ENCODE peak calls at places on chromosomes 1 and 21, in five cellular contexts. P is left ventricle myocardium inferior, X is endothelial cell, I is astrocyte, Q is esophagus muscularis mucosa. H is an unnamed sample.

GRCh38 chr1:178266619-178267066 is 172.7 kb downstream of the RASAL2 start:
- DNase-seq in P (no peak), X (no peak), I (no peak), Q (no peak), H (no peak)

GRCh38 chr1:67407498-67407897 is 22.7 kb downstream of the SERBP1 start:
- DNase-seq in P (no peak), X (no peak), I (no peak), Q (no peak), H (no peak)

GRCh38 chr1:23865543-23865930 is 2.6 kb downstream of the FUCA1 start:
- DNase-seq in P (no peak), X (no peak), I (peak), Q (no peak), H (peak)

GRCh38 chr1:217484881-217485280 is 146.0 kb downstream of the GPATCH2 start:
- DNase-seq in P (no peak), X (no peak), I (no peak), Q (no peak), H (no peak)

GRCh38 chr1:16443975-16444745 is 3.6 kb downstream of the NECAP2 start:
- DNase-seq in P (no peak), X (no peak), I (no peak), Q (no peak), H (no peak)

GRCh38 chr21:44737706-44738354 is 26.5 kb upstream of the TSPEAR start:
- DNase-seq in P (no peak), X (no peak), I (peak), Q (no peak), H (no peak)

GRCh38 chr1:95096218-95096841 is 20.8 kb upstream of the TLCD4 start:
- DNase-seq in P (no peak), X (no peak), I (no peak), Q (no peak), H (peak)

GRCh38 chr1:46547481-46548383 is 3.7 kb downstream of the KNCN start:
- DNase-seq in P (no peak), X (no peak), I (peak), Q (no peak), H (peak)

GRCh38 chr1:1471389-1472045 is at the start of gene ATAD3B:
- DNase-seq in P (peak), X (peak), I (peak), Q (peak), H (peak)
- TF ChIP-seq CTCF in P (no peak), X (no peak), I (no peak), Q (peak), H (no peak)

DNA sequence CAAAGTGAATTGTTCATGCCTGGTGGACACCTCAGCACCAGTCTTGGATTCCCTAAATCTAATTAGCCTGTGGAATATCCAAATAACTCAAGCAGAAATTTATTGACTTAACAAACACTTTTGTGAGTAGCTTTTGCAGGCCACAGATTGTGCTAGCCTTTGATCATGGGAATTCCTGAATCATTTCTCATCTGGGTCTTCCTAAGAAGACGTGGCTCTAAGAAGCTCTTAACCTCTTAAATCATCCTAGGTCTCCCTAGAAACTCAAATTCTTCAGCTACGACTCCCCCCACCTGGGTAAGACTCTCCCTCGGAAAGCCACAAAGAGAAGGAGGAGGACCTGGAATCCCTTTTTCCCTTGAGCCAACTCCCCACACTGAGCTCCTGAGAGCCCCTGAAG is 53.8 kb upstream of the PSEN2 start:
- DNase-seq in P (no peak), X (no peak), I (peak), Q (no peak), H (no peak)
- TF ChIP-seq CTCF in P (no peak), X (no peak), I (no peak), Q (no peak), H (no peak)

DNA sequence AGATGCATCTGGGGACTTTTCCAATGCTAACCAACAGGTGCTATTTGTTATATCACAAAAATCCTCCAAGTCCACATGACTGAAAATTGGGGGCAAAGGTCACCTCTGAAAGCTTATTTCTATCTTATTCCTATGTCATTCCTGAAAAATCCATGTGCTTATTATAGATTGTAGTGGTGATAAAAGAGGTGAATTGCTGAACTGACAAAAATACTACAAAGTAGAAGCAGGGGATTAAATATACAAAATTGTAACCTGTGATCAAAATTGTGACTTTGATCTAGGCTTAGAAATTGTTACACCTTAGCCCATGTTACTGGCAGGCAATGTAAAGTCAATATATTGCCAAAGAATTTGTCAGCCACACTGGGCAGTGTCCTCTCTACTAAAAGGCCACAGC is 62.3 kb downstream of the IER5 start:
- DNase-seq in P (no peak), X (no peak), I (no peak), Q (no peak), H (no peak)
- TF ChIP-seq CTCF in P (no peak), X (no peak), I (no peak), Q (no peak), H (no peak)

DNA sequence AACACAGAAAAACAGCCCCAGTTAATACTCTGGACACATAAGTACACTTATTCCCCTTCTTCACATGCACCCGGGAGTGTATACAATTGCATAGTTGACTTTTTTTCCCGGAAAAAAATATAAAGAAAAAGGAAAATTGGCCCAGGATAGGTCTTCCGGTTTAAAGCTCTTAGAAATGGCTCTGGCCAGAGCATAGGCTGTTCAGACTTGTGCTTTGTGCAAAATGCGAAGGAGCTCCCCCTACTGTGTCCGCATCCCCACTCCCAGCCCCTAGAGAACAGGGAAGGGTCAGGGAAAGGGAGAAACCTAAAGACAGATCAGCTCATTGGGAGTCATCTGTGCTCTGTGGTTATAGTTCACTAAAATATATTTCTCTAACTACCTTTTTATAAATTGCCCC is 5.5 kb upstream of the MTMR11 start:
- DNase-seq in P (no peak), X (peak), I (no peak), Q (no peak), H (peak)
- TF ChIP-seq CTCF in P (peak), X (no peak), I (no peak), Q (peak), H (no peak)

H was measured in MCF 10A.